ENCODE peak calls at places on chromosomes 2 and 18, in four cellular contexts. G is H9, L is IMR-90, E is neuronal stem cell. O is an unnamed sample.

GRCh38 chr2:217054791-217055190 is 194.9 kb upstream of the TNP1 start:
- DNase-seq in G (no peak), L (no peak), E (no peak), O (no peak)

GRCh38 chr2:15159751-15160177 is 401.4 kb downstream of the NBAS start:
- DNase-seq in E (no peak), L (peak), G (no peak), O (peak)

GRCh38 chr2:70019096-70019495 is 57.7 kb upstream of the ASPRV1 start:
- DNase-seq in L (no peak), E (no peak), G (no peak), O (no peak)

GRCh38 chr18:4017479-4017878 is 437.6 kb downstream of the DLGAP1 start:
- DNase-seq in G (peak), E (no peak), L (peak), O (no peak)

GRCh38 chr2:161085041-161085598 is 75.1 kb upstream of the TANK start:
- DNase-seq in L (peak), E (no peak), G (no peak), O (no peak)

GRCh38 chr2:161237397-161238263 is 70.6 kb upstream of the PSMD14 start:
- DNase-seq in E (peak), G (peak), L (peak), O (peak)

GRCh38 chr18:9619990-9620389 is 5.6 kb upstream of the PPP4R1 start:
- DNase-seq in L (peak), E (no peak), G (no peak), O (peak)

GRCh38 chr18:50151876-50152275 is 43.1 kb downstream of the MYO5B start:
- DNase-seq in L (peak), E (no peak), G (no peak), O (no peak)

GRCh38 chr18:2971741-2972552 is 41.0 kb downstream of the LPIN2 start:
- DNase-seq in G (no peak), E (no peak), L (no peak), O (no peak)

GRCh38 chr2:238653436-238654109 is 194.3 kb upstream of the TWIST2 start:
- DNase-seq in G (no peak), E (no peak), L (no peak), O (no peak)

GRCh38 chr2:128440087-128440665 is 121.5 kb upstream of the HS6ST1 start:
- DNase-seq in E (no peak), L (no peak), G (peak), O (no peak)

GRCh38 chr2:3971313-3972192 is 268.2 kb downstream of the DCDC2C start:
- DNase-seq in G (no peak), E (no peak), L (no peak), O (no peak)
- H3K23ac ChIP-seq in G (no peak), E (peak), L (no peak), O (peak)

DNA sequence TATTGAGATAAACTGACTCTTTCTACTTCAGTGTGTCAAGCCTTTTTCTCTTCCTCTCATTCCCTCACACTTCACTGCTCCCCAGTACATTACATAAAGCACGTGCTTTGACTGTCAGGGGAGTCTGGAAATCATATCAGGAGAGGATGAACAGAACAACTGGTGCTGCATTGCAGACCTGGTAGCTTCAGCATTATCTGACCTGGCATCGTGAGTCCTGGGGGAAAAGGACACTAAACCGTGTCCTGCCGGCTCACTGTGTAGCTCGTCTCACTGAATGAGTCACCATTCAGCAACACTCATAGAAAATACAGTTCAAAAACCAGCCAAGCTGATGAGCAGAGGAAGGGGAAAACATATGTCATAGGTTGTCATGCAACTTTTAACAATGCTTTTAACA is 108.5 kb upstream of the UNC80 start:
- DNase-seq in G (no peak), E (no peak), L (peak), O (no peak)
- H3K4me2 ChIP-seq in G (no peak), E (peak), L (peak), O (no peak)

GRCh38 chr2:177391822-177392372 is 676 bp upstream of the AGPS start:
- DNase-seq in G (no peak), L (no peak), E (no peak), O (no peak)
- H3K23ac ChIP-seq in G (no peak), L (peak), E (no peak), O (no peak)

GRCh38 chr2:113217455-113218282 is 43.9 kb downstream of the PSD4 start:
- DNase-seq in L (no peak), E (no peak), G (no peak), O (no peak)
- H3K4me2 ChIP-seq in L (no peak), E (no peak), G (no peak), O (no peak)

GRCh38 chr2:112646102-112646719 is 472 bp downstream of the SLC20A1 start:
- DNase-seq in L (no peak), G (no peak), E (no peak), O (no peak)
- H3K23ac ChIP-seq in L (peak), G (no peak), E (peak), O (no peak)

GRCh38 chr2:16623564-16624418 is 41.8 kb downstream of the CYRIA start:
- DNase-seq in L (no peak), E (no peak), G (no peak), O (peak)

GRCh38 chr2:16623046-16623445 is 42.6 kb downstream of the CYRIA start:
- DNase-seq in E (no peak), G (no peak), L (peak), O (peak)

GRCh38 chr2:16625759-16626158 is 39.9 kb downstream of the CYRIA start:
- DNase-seq in G (no peak), E (no peak), L (no peak), O (no peak)

GRCh38 chr2:16625201-16625729 is 40.4 kb downstream of the CYRIA start:
- DNase-seq in G (no peak), E (no peak), L (no peak), O (no peak)

DNA sequence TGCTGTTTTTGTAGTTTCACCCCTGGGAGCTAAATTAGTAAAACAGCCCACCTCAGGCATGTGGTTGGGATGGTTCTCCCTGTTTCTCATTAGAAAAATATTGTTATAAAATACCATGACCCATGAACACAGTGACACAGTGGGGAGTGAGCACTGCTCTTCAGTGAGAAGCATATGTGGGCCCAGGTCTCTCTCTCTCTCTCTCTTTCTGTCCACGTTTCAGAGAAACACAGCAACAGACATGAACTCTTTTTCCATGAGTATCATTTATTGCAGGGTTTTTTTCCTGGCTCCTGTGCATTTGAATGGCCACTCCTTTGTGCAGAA is 41.3 kb downstream of the CYRIA start:
- DNase-seq in E (no peak), L (no peak), G (no peak), O (peak)
- H3K4me2 ChIP-seq in E (no peak), L (no peak), G (no peak), O (no peak)

DNA sequence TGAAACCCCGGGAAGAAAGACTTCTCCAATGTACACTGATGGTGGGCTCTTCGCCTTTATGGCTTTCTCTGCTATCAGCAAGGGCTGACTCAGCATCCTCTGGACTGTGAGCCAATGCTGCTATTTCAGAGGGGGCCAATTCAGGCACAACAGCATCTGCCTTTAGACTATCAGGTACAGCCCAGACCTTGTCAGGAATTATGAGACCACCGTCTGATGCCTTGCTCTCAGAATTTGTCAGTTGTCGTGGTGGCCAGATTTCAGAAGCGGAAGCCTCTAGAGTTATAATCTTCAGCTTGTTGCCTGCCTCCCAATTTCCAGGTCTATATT is 92.7 kb downstream of the ALPK2 start:
- DNase-seq in G (no peak), E (no peak), L (no peak), O (no peak)
- H3K23ac ChIP-seq in G (no peak), E (no peak), L (no peak), O (no peak)

GRCh38 chr2:112629224-112629623 is 16.5 kb upstream of the SLC20A1 start:
- DNase-seq in L (no peak), G (no peak), E (no peak), O (peak)

GRCh38 chr2:112623913-112624777 is 21.6 kb upstream of the SLC20A1 start:
- DNase-seq in G (no peak), L (peak), E (no peak), O (no peak)

GRCh38 chr2:112627060-112628040 is 18.4 kb upstream of the SLC20A1 start:
- DNase-seq in G (no peak), L (peak), E (no peak), O (peak)

GRCh38 chr2:112625474-112626114 is 20.1 kb upstream of the SLC20A1 start:
- DNase-seq in L (no peak), E (no peak), G (no peak), O (no peak)

GRCh38 chr2:112626604-112627059 is 19.1 kb upstream of the SLC20A1 start:
- DNase-seq in E (no peak), L (peak), G (peak), O (peak)
- H3K4me2 ChIP-seq in E (no peak), L (peak), G (no peak), O (no peak)

O was measured in trophoblast cell.